ENCODE peak calls at places on chromosomes 4 and X, in four cellular contexts. Q is fibroblast of lung, S is spleen, L is body of pancreas. G is an unnamed sample. For H3K4me1 and H3K36me3, the result is how much of the 10 kb centered on the place peaks cover.

GRCh38 chr4:7800996-7801395 is 138.7 kb downstream of the AFAP1 start:
- DNase-seq in Q (no peak), S (peak), L (no peak), G (no peak)

GRCh38 chr4:70721747-70722146 is at the start of gene RUFY3:
- DNase-seq in Q (peak), S (no peak), L (no peak), G (no peak)

GRCh38 chrX:103464071-103464773 is 55.1 kb downstream of the RAB40A start:
- DNase-seq in Q (peak), S (no peak), L (peak), G (no peak)

GRCh38 chr4:23856630-23857029 is 33.2 kb downstream of the PPARGC1A start:
- DNase-seq in Q (no peak), S (no peak), L (peak), G (no peak)

GRCh38 chr4:79223993-79224776 is 101.7 kb downstream of the NAA11 start:
- DNase-seq in Q (no peak), S (no peak), L (no peak), G (no peak)

GRCh38 chr4:25861951-25862410 is 807 bp downstream of the SEL1L3 start:
- DNase-seq in Q (peak), S (no peak), L (peak), G (no peak)

GRCh38 chrX:11085305-11085704 is 25.8 kb upstream of the HCCS start:
- DNase-seq in Q (no peak), S (no peak), L (no peak), G (no peak)

GRCh38 chrX:103818844-103819243 is 13.2 kb downstream of the RAB9B start:
- DNase-seq in Q (peak), S (no peak), L (no peak), G (no peak)

GRCh38 chr4:146371812-146372211 is 149.9 kb downstream of the SLC10A7 start:
- DNase-seq in Q (no peak), S (no peak), L (no peak), G (no peak)

GRCh38 chr4:98623126-98623802 is 35.1 kb downstream of the TSPAN5 start:
- DNase-seq in Q (no peak), S (no peak), L (no peak), G (no peak)

GRCh38 chrX:130216312-130216711 is 44.5 kb downstream of the RAB33A start:
- DNase-seq in Q (peak), S (no peak), L (no peak), G (no peak)

GRCh38 chrX:154804957-154805695 is at the start of gene MPP1:
- DNase-seq in Q (peak), S (peak), L (peak), G (no peak)

GRCh38 chr4:41935652-41936021 is 408 bp downstream of the TMEM33 start:
- DNase-seq in Q (peak), S (no peak), L (no peak), G (no peak)

GRCh38 chr4:5157721-5158390 is 106.6 kb downstream of the STK32B start:
- DNase-seq in Q (no peak), S (no peak), L (no peak), G (no peak)

GRCh38 chr4:79177388-79177787 is 148.5 kb downstream of the NAA11 start:
- DNase-seq in Q (no peak), S (no peak), L (no peak), G (no peak)

DNA sequence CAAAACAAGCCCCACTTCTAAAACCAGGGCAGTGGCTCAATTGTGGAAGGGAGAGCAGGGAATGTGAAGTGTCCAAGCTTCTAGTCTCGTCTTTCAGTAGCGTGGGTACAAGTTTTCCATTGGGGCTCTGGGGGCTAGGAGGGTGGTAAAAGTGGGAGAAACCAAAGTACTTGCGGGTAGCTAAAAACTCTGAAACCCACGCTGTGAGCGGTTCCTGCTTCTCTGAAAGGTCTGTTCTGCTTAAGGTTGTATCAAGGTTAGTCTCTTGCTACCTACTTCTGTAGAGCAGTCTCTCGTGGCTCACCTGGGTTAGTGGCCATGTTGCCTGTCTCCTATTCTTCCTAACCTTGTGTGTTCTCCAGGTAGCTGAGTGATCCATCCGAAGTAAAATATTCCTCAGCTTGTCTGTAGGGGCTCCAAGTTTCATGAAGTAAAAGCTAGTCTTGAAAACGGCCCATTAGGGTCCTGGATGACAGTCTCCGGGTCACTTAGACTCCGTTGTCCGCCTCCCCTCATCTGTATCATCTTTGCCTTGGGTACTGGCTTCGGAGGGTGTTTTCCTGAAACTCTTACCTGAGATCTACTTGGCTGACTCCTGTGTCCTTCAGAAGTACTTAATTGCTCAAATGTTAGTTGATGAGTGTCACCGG is 1.9 kb upstream of the WDR1 start:
- DNase-seq in Q (no peak), S (no peak), L (no peak), G (no peak)
- H3K4me1 ChIP-seq in Q (under half), S (under half), L (under half), G (under half)

DNA sequence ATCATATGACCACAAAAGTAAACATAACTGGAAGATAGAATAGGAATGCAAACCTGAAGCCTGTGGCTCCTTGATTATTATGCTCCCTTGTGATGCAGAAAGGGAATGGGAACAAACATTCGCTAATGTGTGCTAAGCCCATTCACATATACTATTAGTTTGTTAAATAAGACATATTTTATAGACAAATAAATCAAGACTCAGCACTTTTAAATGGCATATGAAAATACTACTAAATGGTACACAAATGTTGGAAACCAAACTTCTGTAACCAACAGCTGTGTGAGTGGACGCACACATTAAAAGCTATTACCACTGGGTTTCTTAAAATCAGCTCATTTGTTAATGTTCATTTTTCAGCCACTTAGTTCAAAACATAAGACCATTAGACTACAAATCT is 96.0 kb downstream of the CBR4 start:
- DNase-seq in Q (no peak), S (no peak), L (no peak), G (no peak)
- H3K36me3 ChIP-seq in Q (under half), S (under half), L (under half), G (half or more)

GRCh38 chr4:124785645-124786044 is 73.1 kb upstream of the ANKRD50 start:
- DNase-seq in Q (no peak), S (no peak), L (no peak), G (no peak)
- TF ChIP-seq CTCF in Q (no peak), S (no peak), L (no peak), G (no peak)

DNA sequence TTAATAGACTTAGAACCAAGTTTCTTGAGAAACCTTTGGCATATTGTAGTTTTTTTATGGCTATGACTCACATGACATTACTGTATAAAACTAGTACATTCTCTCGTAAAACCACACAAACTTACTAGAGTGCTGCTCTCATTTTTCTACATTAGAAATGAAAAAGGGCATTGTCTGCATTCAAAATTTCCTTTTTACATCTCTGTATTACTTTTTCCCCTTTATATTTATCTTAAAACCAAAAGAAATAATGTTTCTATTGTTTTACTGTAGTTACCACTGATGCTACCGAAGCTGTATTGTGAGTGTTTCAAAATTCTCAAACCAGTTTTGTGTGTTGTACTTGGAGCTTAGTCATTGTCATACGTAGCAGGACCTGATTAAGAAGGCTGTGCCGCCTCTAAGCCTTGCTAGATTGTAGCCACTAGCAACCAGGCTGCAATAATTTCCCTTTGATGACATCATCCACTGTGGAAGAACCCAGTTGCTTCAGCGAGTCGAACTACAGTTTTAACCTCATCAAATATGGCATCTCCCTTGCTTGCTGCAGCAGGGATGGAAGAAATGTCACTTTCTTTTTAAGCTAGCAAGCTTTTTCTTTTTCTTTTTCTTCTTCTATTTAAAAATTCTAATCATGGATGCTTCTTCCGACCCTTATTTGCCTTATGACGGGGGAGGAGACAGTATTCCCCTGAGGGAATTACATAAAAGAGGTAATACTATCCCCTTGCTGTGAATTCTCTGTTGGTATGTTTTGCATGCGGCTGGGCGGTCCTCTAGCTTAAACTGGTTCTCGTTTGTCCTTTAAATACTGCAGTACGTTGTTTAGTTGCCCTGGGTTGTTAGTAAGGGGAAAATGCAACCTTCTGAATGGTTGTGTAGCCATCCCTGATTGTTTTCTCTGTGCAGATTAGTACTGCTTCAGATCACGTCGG is 39.6 kb downstream of the CLCN3 start:
- DNase-seq in Q (peak), S (no peak), L (peak), G (peak)
- H3K4me1 ChIP-seq in Q (under half), S (under half), L (half or more), G (under half)

GRCh38 chrX:64350521-64350920 is 44.7 kb downstream of the MTMR8 start:
- DNase-seq in Q (no peak), S (no peak), L (no peak), G (no peak)
- H3K36me3 ChIP-seq in Q (under half), S (under half), L (under half), G (under half)

GRCh38 chr4:119626420-119626819 is 2.2 kb downstream of the PDE5A start:
- DNase-seq in Q (no peak), S (no peak), L (no peak), G (no peak)

GRCh38 chr4:119627267-119628190 is 1.1 kb downstream of the PDE5A start:
- DNase-seq in Q (peak), S (peak), L (peak), G (peak)

GRCh38 chr4:119626943-119627266 is 1.7 kb downstream of the PDE5A start:
- DNase-seq in Q (no peak), S (no peak), L (no peak), G (no peak)

GRCh38 chr4:119628281-119629141 is at the start of gene PDE5A:
- DNase-seq in Q (peak), S (peak), L (peak), G (peak)

DNA sequence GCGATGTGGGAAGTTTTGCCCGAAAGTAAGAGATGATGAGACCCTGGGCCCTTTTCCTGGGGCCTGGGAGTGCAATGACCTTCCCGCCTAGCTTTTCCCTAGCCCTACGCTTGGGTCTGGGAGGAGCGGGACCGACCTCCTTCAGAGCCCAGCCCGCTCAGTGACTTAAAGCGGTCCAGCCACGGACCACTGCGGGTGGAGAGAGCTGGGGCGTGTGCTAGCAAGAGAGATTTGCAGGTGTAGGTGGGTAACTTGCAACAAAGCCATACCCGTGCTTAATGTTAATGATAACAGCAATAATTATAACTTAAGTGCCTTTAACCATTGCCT is 503 bp upstream of the PDE5A start:
- DNase-seq in Q (no peak), S (no peak), L (no peak), G (no peak)
- TF ChIP-seq CTCF in Q (no peak), S (peak), L (no peak), G (no peak)